ENCODE peak calls at places on chromosomes 4 and X, in seven cellular contexts. F is mesendoderm, H is right lobe of liver, P is tibial artery, C is cardiac muscle cell, T is right cardiac atrium, G is A549. L is an unnamed sample. For H3K4me1, the result is how much of the 10 kb centered on the place peaks cover.

GRCh38 chrX:56130436-56130835 is 101.7 kb upstream of the KLF8 start:
- DNase-seq in G (peak), C (no peak), T (no peak), P (no peak), H (no peak), F (no peak), L (no peak)

GRCh38 chr4:128871948-128872347 is 62.4 kb downstream of the JADE1 start:
- DNase-seq in T (no peak), H (no peak), F (no peak), C (no peak), P (no peak), G (peak), L (no peak)

GRCh38 chrX:70166601-70167590 is 10.4 kb upstream of the DGAT2L6 start:
- DNase-seq in P (no peak), H (no peak), F (peak), C (no peak), G (peak), T (no peak), L (peak)

GRCh38 chr4:14771091-14771490 is 231.2 kb upstream of the CPEB2 start:
- DNase-seq in G (no peak), F (no peak), T (no peak), H (no peak), C (no peak), P (no peak), L (no peak)

GRCh38 chr4:139560396-139561084 is 4.5 kb upstream of the SETD7 start:
- DNase-seq in T (no peak), H (no peak), P (no peak), C (no peak), F (peak), G (no peak), L (no peak)

GRCh38 chr4:150251752-150252190 is 173.5 kb downstream of the DCLK2 start:
- DNase-seq in C (peak), T (no peak), P (no peak), G (no peak), H (no peak), F (peak), L (no peak)

GRCh38 chr4:110164251-110164650 is 34.2 kb downstream of the ELOVL6 start:
- DNase-seq in T (no peak), C (peak), H (no peak), G (no peak), P (no peak), F (no peak), L (no peak)

GRCh38 chrX:142251202-142251601 is 46.1 kb upstream of the MAGEC2 start:
- DNase-seq in F (no peak), T (no peak), C (no peak), H (no peak), G (no peak), P (no peak), L (no peak)

GRCh38 chr4:174332741-174333493 is 49.2 kb downstream of the CEP44 start:
- DNase-seq in T (no peak), G (no peak), H (no peak), F (no peak), C (no peak), P (no peak), L (no peak)

GRCh38 chrX:149512225-149512885 is 7.2 kb upstream of the IDS start:
- DNase-seq in P (no peak), T (peak), G (peak), C (peak), H (peak), F (peak), L (peak)

GRCh38 chr4:83552924-83553323 is 17.0 kb downstream of the GPAT3 start:
- DNase-seq in H (no peak), T (no peak), C (no peak), F (no peak), P (no peak), G (peak), L (no peak)

GRCh38 chrX:120726294-120726693 is 96.4 kb upstream of the C1GALT1C1 start:
- DNase-seq in P (no peak), T (no peak), H (no peak), G (no peak), F (no peak), C (no peak), L (no peak)

GRCh38 chr4:177699365-177700213 is 257.4 kb upstream of the AGA start:
- DNase-seq in T (no peak), P (no peak), H (no peak), C (no peak), G (peak), F (no peak), L (no peak)

GRCh38 chr4:184012937-184013336 is 107.8 kb downstream of the STOX2 start:
- DNase-seq in P (no peak), F (peak), H (no peak), C (peak), G (no peak), T (no peak), L (no peak)

GRCh38 chr4:176778063-176778462 is 14.7 kb downstream of the VEGFC start:
- DNase-seq in G (peak), H (no peak), C (no peak), F (no peak), P (no peak), T (no peak), L (no peak)

GRCh38 chr4:150971901-150972300 is 43.2 kb downstream of the LRBA start:
- DNase-seq in F (no peak), T (no peak), P (no peak), G (no peak), C (no peak), H (no peak), L (no peak)

GRCh38 chrX:28901637-28902036 is 314.4 kb downstream of the IL1RAPL1 start:
- DNase-seq in P (no peak), G (no peak), H (no peak), T (no peak), F (no peak), C (no peak), L (no peak)

GRCh38 chr4:113781439-113782040 is 20.0 kb upstream of the CAMK2D start:
- DNase-seq in P (no peak), H (no peak), G (peak), T (no peak), C (peak), F (peak), L (no peak)

GRCh38 chr4:182877326-182877883 is 39.8 kb downstream of the DCTD start:
- DNase-seq in G (no peak), T (no peak), C (no peak), H (no peak), P (peak), F (no peak), L (no peak)

GRCh38 chrX:23369037-23369436 is 34.4 kb downstream of the PTCHD1 start:
- DNase-seq in C (no peak), P (no peak), T (no peak), F (no peak), H (no peak), G (no peak), L (no peak)

GRCh38 chr4:8260656-8261111 is 8.9 kb upstream of the HTRA3 start:
- DNase-seq in T (no peak), C (peak), G (peak), F (peak), P (no peak), H (no peak), L (no peak)

GRCh38 chrX:139388234-139388633 is 142.3 kb upstream of the F9 start:
- DNase-seq in G (no peak), H (no peak), F (peak), C (no peak), T (no peak), P (no peak), L (no peak)

GRCh38 chr4:69038582-69038981 is 57.7 kb upstream of the UGT2B7 start:
- DNase-seq in F (no peak), C (no peak), G (peak), P (no peak), H (no peak), T (no peak), L (no peak)

GRCh38 chr4:92969650-92970370 is 666.0 kb downstream of the GRID2 start:
- DNase-seq in H (no peak), G (peak), C (no peak), P (no peak), T (no peak), F (peak), L (no peak)

GRCh38 chrX:13716905-13717304 is 17.5 kb downstream of the TRAPPC2 start:
- DNase-seq in P (no peak), G (no peak), F (peak), C (no peak), T (no peak), H (no peak), L (no peak)

GRCh38 chrX:74527344-74527743 is 87.1 kb downstream of the RLIM start:
- DNase-seq in F (no peak), H (no peak), T (no peak), C (no peak), P (no peak), G (no peak), L (no peak)

GRCh38 chr4:27666943-27667342 is 806.3 kb downstream of the STIM2 start:
- DNase-seq in T (no peak), G (peak), H (no peak), C (no peak), F (peak), P (no peak), L (no peak)

GRCh38 chrX:154317391-154318000 is 21.9 kb downstream of the TKTL1 start:
- DNase-seq in P (no peak), C (peak), F (peak), T (no peak), H (no peak), G (peak), L (peak)

GRCh38 chrX:19705196-19705769 is 182.1 kb downstream of the SH3KBP1 start:
- DNase-seq in G (no peak), P (no peak), F (no peak), C (no peak), T (no peak), H (no peak), L (no peak)

GRCh38 chr4:17817027-17817426 is 6.2 kb downstream of the NCAPG start:
- DNase-seq in H (no peak), C (peak), G (peak), P (no peak), T (no peak), F (peak), L (peak)

DNA sequence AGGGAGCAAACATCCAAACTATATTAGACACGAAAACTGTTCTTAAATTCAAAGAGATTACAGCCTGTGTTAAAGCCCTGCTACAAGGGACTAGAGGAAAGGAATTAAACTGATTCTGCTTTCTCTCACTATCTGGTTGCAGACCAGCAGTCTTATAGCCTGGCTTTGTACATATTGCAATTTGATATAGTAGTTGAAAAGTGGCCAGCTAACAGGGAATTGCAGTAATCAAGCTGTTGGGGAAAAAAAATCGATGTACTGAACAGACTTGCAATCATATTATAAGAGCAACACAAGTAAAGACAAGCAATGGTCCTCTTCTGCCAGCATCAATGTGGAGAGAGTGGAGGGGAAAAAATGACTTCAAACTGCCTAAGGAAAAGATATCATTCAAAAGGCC is 364.4 kb upstream of the EPHA5 start:
- DNase-seq in F (no peak), G (no peak), T (no peak), C (no peak), P (no peak), H (no peak), L (no peak)
- H3K4me1 ChIP-seq in F (under half), G (under half), T (under half), C (under half), P (under half), H (under half), L (under half)

DNA sequence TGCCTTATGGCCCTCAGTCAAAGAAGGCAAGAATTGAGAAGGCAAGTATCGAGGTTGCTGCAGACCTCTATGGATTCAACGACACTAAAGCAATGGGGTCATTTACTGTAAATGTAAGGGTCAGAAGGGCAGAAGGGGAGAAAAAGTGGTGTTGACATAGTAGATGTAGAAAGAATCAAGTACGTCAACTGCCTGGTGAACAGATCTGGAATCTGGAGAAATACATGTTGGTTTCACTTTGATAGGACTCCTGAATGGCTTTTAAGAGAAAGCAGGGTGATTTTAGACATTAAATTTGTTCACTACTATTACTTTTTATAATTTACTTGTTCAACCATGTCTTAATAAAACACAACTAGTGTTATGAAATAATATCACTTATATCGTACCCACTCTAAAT is 81.3 kb upstream of the FSTL5 start:
- DNase-seq in F (no peak), H (no peak), C (no peak), T (no peak), G (peak), P (no peak), L (no peak)
- H3K4me3 ChIP-seq in F (no peak), H (no peak), C (no peak), T (no peak), G (no peak), P (no peak), L (no peak)

GRCh38 chr4:118905546-118905945 is 16.9 kb downstream of the SYNPO2 start:
- DNase-seq in G (no peak), T (no peak), P (no peak), C (no peak), F (peak), H (no peak), L (no peak)

GRCh38 chr4:118904418-118904817 is 15.8 kb downstream of the SYNPO2 start:
- DNase-seq in C (no peak), G (no peak), T (peak), H (no peak), P (no peak), F (no peak), L (no peak)

GRCh38 chr4:118910221-118910620 is 21.6 kb downstream of the SYNPO2 start:
- DNase-seq in T (no peak), H (no peak), F (no peak), C (no peak), P (no peak), G (no peak), L (no peak)

GRCh38 chr4:118909173-118909956 is 20.7 kb downstream of the SYNPO2 start:
- DNase-seq in F (no peak), C (no peak), P (no peak), H (no peak), T (peak), G (no peak), L (no peak)

GRCh38 chr4:118904935-118905334 is 16.3 kb downstream of the SYNPO2 start:
- DNase-seq in C (no peak), P (no peak), T (peak), G (no peak), H (no peak), F (no peak), L (no peak)
- H3K4me1 ChIP-seq in C (under half), P (under half), T (under half), G (under half), H (under half), F (under half), L (under half)

DNA sequence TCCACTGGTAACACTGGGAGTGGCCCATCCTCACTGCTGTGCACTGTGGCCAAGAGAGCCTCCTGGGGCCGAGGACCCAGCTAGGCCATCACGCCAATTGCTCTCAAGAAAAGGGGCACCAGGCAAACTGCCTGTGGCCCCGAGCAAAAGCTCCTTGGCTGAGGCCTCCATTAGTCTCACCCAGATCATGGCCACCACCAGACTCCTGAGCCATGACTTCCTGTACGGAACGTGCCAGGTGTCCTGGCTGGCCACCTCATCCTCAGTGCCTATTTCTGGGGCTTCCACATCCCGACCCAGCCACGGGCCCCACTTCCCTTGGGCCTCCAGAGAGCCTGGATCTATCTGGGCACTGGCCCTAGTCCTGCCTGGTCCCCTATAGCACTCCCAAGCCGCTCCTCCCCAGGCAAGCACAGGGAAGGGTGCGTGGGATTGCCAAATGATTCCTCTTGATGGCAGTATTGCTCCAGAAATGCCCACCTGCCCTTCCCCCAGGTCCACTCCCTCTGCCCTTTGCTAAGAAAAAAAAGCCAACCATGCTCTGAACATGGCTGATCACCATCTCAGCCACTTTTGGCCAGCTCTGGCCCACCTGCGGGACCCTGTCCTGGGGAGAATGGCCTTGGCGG is 212.6 kb upstream of the AGTR2 start:
- DNase-seq in T (no peak), F (peak), G (peak), H (no peak), P (no peak), C (peak), L (peak)
- H3K4me3 ChIP-seq in T (no peak), F (no peak), G (no peak), H (no peak), P (no peak), C (no peak), L (no peak)

GRCh38 chrX:71919886-71920285 is 9.2 kb downstream of the NHSL2 start:
- DNase-seq in H (no peak), P (no peak), F (no peak), C (no peak), T (no peak), G (no peak), L (no peak)
- H3K4me1 ChIP-seq in H (under half), P (under half), F (under half), C (under half), T (under half), G (under half), L (under half)

DNA sequence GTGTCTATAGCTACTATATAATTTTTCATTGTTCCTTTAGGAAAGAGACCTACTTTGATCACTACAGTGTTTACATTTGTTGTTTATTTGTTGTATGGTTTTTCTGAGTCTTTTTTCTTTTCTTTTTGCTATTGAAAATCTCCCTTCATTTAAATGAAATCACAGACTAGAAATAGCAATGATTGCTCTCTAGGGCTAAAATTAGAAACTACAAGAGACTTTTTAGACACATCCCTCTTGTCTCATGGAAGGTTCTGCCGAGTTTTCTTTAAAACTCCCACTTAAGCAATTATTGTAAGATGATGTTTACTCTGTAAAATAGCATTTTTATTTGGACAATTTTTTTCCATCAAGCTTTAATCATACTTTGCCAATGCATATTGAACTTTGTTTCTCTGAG is 136.6 kb downstream of the PALLD start:
- DNase-seq in G (no peak), T (no peak), C (no peak), F (no peak), P (no peak), H (no peak), L (no peak)
- H3K4me3 ChIP-seq in G (peak), T (no peak), C (peak), F (no peak), P (peak), H (no peak), L (peak)

GRCh38 chr4:2487632-2488031 is 18.7 kb downstream of the RNF4 start:
- DNase-seq in T (no peak), P (no peak), G (no peak), H (no peak), F (no peak), C (no peak), L (no peak)
- H3K4me1 ChIP-seq in T (under half), P (under half), G (under half), H (under half), F (under half), C (under half), L (under half)

L was measured in HAP-1.